ENCODE peak calls at places on chromosomes 11 and 22, in four cellular contexts. P, T, V and I are unnamed samples.

GRCh38 chr11:34030386-34030785 is 21.1 kb upstream of the CAPRIN1 start:
- DNase-seq in P (no peak), T (no peak), V (no peak), I (no peak)

GRCh38 chr11:68047437-68048290 is 8.8 kb downstream of the TCIRG1 start:
- DNase-seq in P (no peak), T (no peak), V (no peak), I (no peak)

GRCh38 chr11:1879941-1880720 is 11.6 kb downstream of the PRR33 start:
- DNase-seq in P (no peak), T (no peak), V (no peak), I (peak)

GRCh38 chr11:12717851-12718291 is 43.6 kb downstream of the TEAD1 start:
- DNase-seq in P (no peak), T (no peak), V (peak), I (no peak)

GRCh38 chr11:108693852-108694251 is 29.0 kb downstream of the DDX10 start:
- DNase-seq in P (no peak), T (no peak), V (peak), I (no peak)

GRCh38 chr11:14417975-14418374 is 59.0 kb upstream of the RRAS2 start:
- DNase-seq in P (no peak), T (no peak), V (no peak), I (peak)

GRCh38 chr22:37503850-37504249 is 15.4 kb downstream of the CARD10 start:
- DNase-seq in P (peak), T (no peak), V (no peak), I (no peak)

GRCh38 chr11:66172146-66172545 is 96.3 kb upstream of the RAB1B start:
- DNase-seq in P (peak), T (no peak), V (peak), I (no peak)

GRCh38 chr22:29202231-29203192 is 3.2 kb upstream of the EMID1 start:
- DNase-seq in P (peak), T (peak), V (peak), I (no peak)

GRCh38 chr11:14424096-14424495 is 65.1 kb upstream of the RRAS2 start:
- DNase-seq in P (no peak), T (no peak), V (no peak), I (peak)

GRCh38 chr11:134024420-134025085 is 44.3 kb upstream of the JAM3 start:
- DNase-seq in P (no peak), T (no peak), V (peak), I (no peak)

GRCh38 chr22:30866811-30867271 is 101.7 kb downstream of the MORC2 start:
- DNase-seq in P (peak), T (no peak), V (peak), I (no peak)

GRCh38 chr22:23192133-23192532 is 11.8 kb downstream of the BCR start:
- DNase-seq in P (no peak), T (no peak), V (no peak), I (no peak)

GRCh38 chr11:116500833-116501622 is 271.8 kb downstream of the BUD13 start:
- DNase-seq in P (no peak), T (no peak), V (no peak), I (no peak)

GRCh38 chr11:67289226-67289650 is at the start of gene ANKRD13D:
- DNase-seq in P (no peak), T (no peak), V (no peak), I (no peak)

GRCh38 chr11:74288161-74288560 is 23.3 kb downstream of the P4HA3 start:
- DNase-seq in P (peak), T (no peak), V (peak), I (no peak)

GRCh38 chr11:115439385-115439784 is 64.8 kb downstream of the CADM1 start:
- DNase-seq in P (no peak), T (no peak), V (no peak), I (no peak)

GRCh38 chr11:67356867-67357561 is 3.7 kb upstream of the POLD4 start:
- DNase-seq in P (peak), T (peak), V (peak), I (peak)

GRCh38 chr11:2933376-2934056 is 4.3 kb upstream of the PHLDA2 start:
- DNase-seq in P (peak), T (no peak), V (peak), I (no peak)

GRCh38 chr11:77035580-77035979 is 1.4 kb downstream of the B3GNT6 start:
- DNase-seq in P (peak), T (no peak), V (peak), I (no peak)

GRCh38 chr11:62608776-62609175 is 3.8 kb downstream of the EML3 start:
- DNase-seq in P (no peak), T (no peak), V (no peak), I (no peak)

GRCh38 chr11:110873953-110874352 is 161.7 kb upstream of the ARHGAP20 start:
- DNase-seq in P (no peak), T (no peak), V (no peak), I (no peak)

GRCh38 chr11:94449437-94449836 is 44.2 kb downstream of the MRE11 start:
- DNase-seq in P (peak), T (no peak), V (peak), I (no peak)

GRCh38 chr11:107757661-107758060 is 45.8 kb upstream of the SLN start:
- DNase-seq in P (no peak), T (no peak), V (no peak), I (no peak)

GRCh38 chr11:80816966-80817365 is 1376.1 kb upstream of the TENM4 start:
- DNase-seq in P (no peak), T (no peak), V (no peak), I (no peak)

GRCh38 chr22:49325531-49326395 is 501.9 kb downstream of the BRD1 start:
- DNase-seq in P (no peak), T (no peak), V (no peak), I (no peak)

GRCh38 chr22:31586137-31586920 is 75.7 kb downstream of the PISD start:
- DNase-seq in P (no peak), T (no peak), V (peak), I (no peak)

GRCh38 chr11:126512251-126512650 is 156.8 kb downstream of the ST3GAL4 start:
- DNase-seq in P (no peak), T (no peak), V (no peak), I (no peak)

GRCh38 chr11:67483901-67484665 is 1.3 kb downstream of the AIP start:
- DNase-seq in P (no peak), T (no peak), V (no peak), I (no peak)

GRCh38 chr11:119361056-119361787 is 14.7 kb upstream of the MFRP start:
- DNase-seq in P (peak), T (peak), V (peak), I (peak)

GRCh38 chr11:120501976-120502755 is 9.4 kb upstream of the GRIK4 start:
- DNase-seq in P (no peak), T (no peak), V (no peak), I (no peak)